ENCODE peak calls at places on chromosomes 11 and 22, in ten cellular contexts. U is mucosa of descending colon; V is breast epithelium; Y is lung; F is CD8-positive, alpha-beta T cell; H is A549; K is upper lobe of right lung; J is Caco-2; Q is ovary; D is stomach. M is an unnamed sample.

GRCh38 chr22:40236131-40236665 is 58.5 kb downstream of the TNRC6B start:
- DNase-seq in U (no peak), V (no peak), Y (no peak), F (no peak), H (no peak), K (no peak), J (no peak), Q (no peak), D (no peak), M (no peak)

GRCh38 chr11:34749666-34750659 is 129.1 kb downstream of the EHF start:
- DNase-seq in U (no peak), V (peak; percentile 79), Y (peak; percentile 84), F (no peak), H (no peak), K (peak; percentile 88), J (no peak), Q (no peak), D (peak; percentile 94), M (no peak)

GRCh38 chr11:91972665-91973266 is 251.9 kb upstream of the FAT3 start:
- DNase-seq in U (no peak), V (no peak), Y (no peak), F (no peak), H (no peak), K (no peak), J (no peak), Q (no peak), D (peak; percentile 51), M (no peak)

GRCh38 chr22:47125603-47126002 is 363.2 kb downstream of the TBC1D22A start:
- DNase-seq in U (peak; percentile 8), V (no peak), Y (no peak), F (no peak), H (peak; percentile 28), K (peak; percentile 52), J (peak; percentile 28), Q (no peak), D (no peak), M (no peak)

GRCh38 chr22:27152033-27152432 is 494.6 kb downstream of the MIAT start:
- DNase-seq in U (no peak), V (no peak), Y (no peak), F (no peak), H (no peak), K (no peak), J (no peak), Q (no peak), D (no peak), M (no peak)

GRCh38 chr11:68454767-68455166 is 5.8 kb upstream of the PPP6R3 start:
- DNase-seq in U (no peak), V (no peak), Y (no peak), F (no peak), H (no peak), K (peak; percentile 75), J (no peak), Q (no peak), D (no peak), M (no peak)

GRCh38 chr22:17098379-17098819 is 13.6 kb downstream of the IL17RA start:
- DNase-seq in U (no peak), V (no peak), Y (no peak), F (no peak), H (no peak), K (peak; percentile 64), J (no peak), Q (no peak), D (no peak), M (peak; percentile 54)

GRCh38 chr11:132332521-132332920 is 962.1 kb downstream of the NTM start:
- DNase-seq in U (no peak), V (no peak), Y (no peak), F (no peak), H (no peak), K (no peak), J (no peak), Q (no peak), D (no peak), M (no peak)

GRCh38 chr11:46916251-46916650 is 2.1 kb downstream of the LRP4 start:
- DNase-seq in U (no peak), V (no peak), Y (no peak), F (no peak), H (no peak), K (no peak), J (no peak), Q (no peak), D (no peak), M (no peak)

GRCh38 chr11:76700177-76701100 is 29.9 kb upstream of the LRRC32 start:
- DNase-seq in U (no peak), V (no peak), Y (peak; percentile 37), F (no peak), H (peak; percentile 74), K (no peak), J (peak; percentile 44), Q (no peak), D (no peak), M (no peak)

GRCh38 chr11:2449548-2450320 is 4.9 kb downstream of the KCNQ1 start:
- DNase-seq in U (peak; percentile 24), V (no peak), Y (no peak), F (no peak), H (no peak), K (peak; percentile 40), J (no peak), Q (no peak), D (no peak), M (no peak)

GRCh38 chr11:67613960-67614715 is 7.4 kb downstream of the NDUFV1 start:
- DNase-seq in U (peak; percentile 78), V (no peak), Y (peak; percentile 69), F (peak; percentile 62), H (no peak), K (peak; percentile 85), J (peak; percentile 85), Q (peak; percentile 66), D (peak; percentile 71), M (peak; percentile 90)

GRCh38 chr22:49380095-49380827 is 447.4 kb downstream of the BRD1 start:
- DNase-seq in U (no peak), V (peak; percentile 6), Y (peak; percentile 24), F (no peak), H (no peak), K (peak; percentile 28), J (no peak), Q (no peak), D (no peak), M (no peak)
- H3K9me3 ChIP-seq in U (no peaks in the 10 kb centered on the region), V (no peaks in the 10 kb centered on the region), Y (no peaks in the 10 kb centered on the region), F (no peaks in the 10 kb centered on the region), H (peaks cover 4% of the 10 kb centered on the region), K (no peaks in the 10 kb centered on the region), J (no peaks in the 10 kb centered on the region), Q (no peaks in the 10 kb centered on the region), D (no peaks in the 10 kb centered on the region), M (no peaks in the 10 kb centered on the region)

GRCh38 chr11:124762077-124762623 is at the start of gene ESAM:
- DNase-seq in U (peak; percentile 87), V (no peak), Y (peak; percentile 76), F (peak; percentile 33), H (peak; percentile 31), K (peak; percentile 90), J (peak; percentile 86), Q (no peak), D (peak; percentile 76), M (peak; percentile 60)

GRCh38 chr11:124760806-124761205 is 1.3 kb downstream of the ESAM start:
- DNase-seq in U (no peak), V (no peak), Y (no peak), F (no peak), H (no peak), K (no peak), J (no peak), Q (no peak), D (no peak), M (no peak)

GRCh38 chr11:124761301-124762021 is 629 bp downstream of the ESAM start:
- DNase-seq in U (no peak), V (no peak), Y (no peak), F (no peak), H (no peak), K (peak; percentile 66), J (no peak), Q (no peak), D (no peak), M (no peak)

GRCh38 chr11:124762624-124763155 is 600 bp upstream of the ESAM start:
- DNase-seq in U (peak; percentile 72), V (no peak), Y (no peak), F (no peak), H (no peak), K (peak; percentile 77), J (peak; percentile 76), Q (no peak), D (no peak), M (no peak)

DNA sequence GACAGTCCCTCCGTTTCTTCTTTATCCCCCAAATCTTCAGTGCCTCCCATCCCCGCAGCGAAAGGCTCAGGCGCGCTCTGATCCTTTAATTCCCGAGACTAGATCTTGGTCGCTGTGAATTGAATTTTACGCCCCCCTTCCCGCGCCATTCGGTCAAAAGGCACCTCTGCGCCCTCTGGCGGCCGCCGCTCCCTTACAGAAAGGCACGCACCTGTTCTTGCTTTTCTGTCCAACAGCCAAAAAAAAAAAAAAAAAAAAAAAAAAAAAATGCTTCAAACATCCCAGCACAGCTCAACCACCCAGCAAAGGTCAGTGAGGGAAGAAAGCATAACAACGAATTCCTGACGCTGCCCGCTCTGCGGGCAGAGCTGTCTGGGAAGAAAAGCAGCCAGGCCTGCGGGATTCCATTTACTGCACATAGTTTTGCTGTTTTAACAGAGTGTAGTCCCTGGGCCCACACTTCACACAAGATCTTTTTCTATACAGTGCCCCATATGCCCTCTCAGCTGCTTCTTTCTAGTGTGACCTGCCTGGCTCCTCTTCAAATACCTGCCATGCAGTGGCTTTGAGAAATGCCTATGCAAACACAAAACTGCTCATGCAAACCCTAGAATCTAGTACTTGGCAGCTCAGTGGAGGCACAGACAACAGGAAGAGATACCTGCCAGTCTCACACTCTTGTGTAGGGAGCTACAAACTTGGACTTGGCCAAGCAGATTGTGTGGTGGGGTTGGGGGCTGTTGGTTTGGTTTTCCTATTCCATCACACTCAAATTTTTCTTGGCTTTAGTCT is 1.3 kb upstream of the ESAM start:
- DNase-seq in U (peak; percentile 93), V (peak; percentile 86), Y (peak; percentile 88), F (peak; percentile 71), H (no peak), K (peak; percentile 95), J (peak; percentile 95), Q (peak; percentile 86), D (peak; percentile 92), M (peak; percentile 80)
- H3K4me3 ChIP-seq in U (peak overlapping the region; percentile 32), V (peak overlapping the region; percentile 53), Y (peak overlapping the region; percentile 56), F (peak overlapping the region; percentile 82), H (peak overlapping the region; percentile 75), K (peak overlapping the region; percentile 73), J (peak overlapping the region; percentile 52), Q (peak overlapping the region; percentile 41), D (peak overlapping the region; percentile 78), M (peak overlapping the region; percentile 61)

DNA sequence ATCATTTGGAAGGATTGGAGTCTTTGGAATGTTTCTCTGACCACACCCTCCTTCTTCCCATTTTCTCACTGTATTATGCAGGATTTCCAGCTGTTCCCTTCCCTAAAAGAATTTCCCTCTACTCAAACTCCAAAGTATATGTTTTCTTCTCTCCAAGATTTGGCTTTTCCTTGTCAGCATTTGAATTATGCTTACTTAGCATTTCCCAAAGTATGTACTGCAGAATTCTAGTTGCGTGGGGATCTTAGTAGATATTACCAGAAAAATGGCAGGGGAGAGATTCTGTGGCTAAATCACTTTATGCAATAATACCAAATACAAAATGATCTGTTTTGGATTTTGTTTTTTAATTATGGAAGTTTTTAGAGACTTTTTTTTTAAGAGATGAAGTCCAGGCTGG is 142.3 kb downstream of the OR4C45 start:
- DNase-seq in U (no peak), V (no peak), Y (no peak), F (no peak), H (no peak), K (no peak), J (no peak), Q (no peak), D (no peak), M (no peak)
- H3K9me3 ChIP-seq in U (peaks cover 12% of the 10 kb centered on the region), V (no peaks in the 10 kb centered on the region), Y (no peaks in the 10 kb centered on the region), F (no peaks in the 10 kb centered on the region), H (peaks cover 4% of the 10 kb centered on the region), K (no peaks in the 10 kb centered on the region), J (no peaks in the 10 kb centered on the region), Q (no peaks in the 10 kb centered on the region), D (no peaks in the 10 kb centered on the region), M (no peaks in the 10 kb centered on the region)

GRCh38 chr22:42692239-42693054 is 28.2 kb downstream of the A4GALT start:
- DNase-seq in U (no peak), V (no peak), Y (no peak), F (no peak), H (no peak), K (no peak), J (no peak), Q (no peak), D (no peak), M (no peak)
- H3K4me3 ChIP-seq in U (no peak overlapping the region), V (no peak overlapping the region), Y (no peak overlapping the region), F (no peak overlapping the region), H (no peak overlapping the region), K (no peak overlapping the region), J (no peak overlapping the region), Q (no peak overlapping the region), D (no peak overlapping the region), M (no peak overlapping the region)

M was measured in CD4-positive, alpha-beta memory T cell.